ENCODE peak calls at places on chromosome 5, in seven cellular contexts. B is GM12878, U is SK-N-SH, M is HepG2, A is HCT116, Q is K562, D is endothelial cell of umbilical vein. S is an unnamed sample.

GRCh38 chr5:165573445-165573844 is 2068.0 kb downstream of the MAT2B start:
- DNase-seq in B (no peak), U (no peak), M (no peak), A (no peak), Q (no peak), D (peak), S (no peak)

GRCh38 chr5:126970517-126971017 is 59.8 kb downstream of the MARCHF3 start:
- DNase-seq in B (no peak), U (no peak), M (no peak), A (no peak), Q (no peak), D (peak), S (no peak)

GRCh38 chr5:124922255-124922975 is 176.0 kb upstream of the ZNF608 start:
- DNase-seq in B (no peak), U (no peak), M (no peak), A (no peak), Q (no peak), D (no peak), S (no peak)

GRCh38 chr5:60507687-60508086 is 192.3 kb downstream of the DEPDC1B start:
- DNase-seq in B (no peak), U (no peak), M (no peak), A (no peak), Q (no peak), D (no peak), S (no peak)

GRCh38 chr5:94245608-94246007 is 372.8 kb downstream of the KIAA0825 start:
- DNase-seq in B (no peak), U (no peak), M (no peak), A (no peak), Q (no peak), D (no peak), S (no peak)

GRCh38 chr5:37166197-37166596 is 83.0 kb downstream of the CPLANE1 start:
- DNase-seq in B (no peak), U (no peak), M (no peak), A (no peak), Q (no peak), D (no peak), S (no peak)

GRCh38 chr5:156042726-156043125 is 284.2 kb upstream of the SGCD start:
- DNase-seq in B (no peak), U (no peak), M (no peak), A (no peak), Q (no peak), D (no peak), S (no peak)

GRCh38 chr5:170121321-170121720 is 15.6 kb downstream of the FOXI1 start:
- DNase-seq in B (no peak), U (no peak), M (no peak), A (no peak), Q (no peak), D (peak), S (no peak)

GRCh38 chr5:54109931-54110330 is 200.4 kb downstream of the ARL15 start:
- DNase-seq in B (no peak), U (no peak), M (no peak), A (no peak), Q (no peak), D (no peak), S (no peak)

GRCh38 chr5:133907075-133907474 is 61.4 kb downstream of the C5orf15 start:
- DNase-seq in B (no peak), U (peak), M (no peak), A (no peak), Q (no peak), D (no peak), S (no peak)

GRCh38 chr5:177469061-177469628 is 4.3 kb downstream of the DBN1 start:
- DNase-seq in B (no peak), U (peak), M (no peak), A (no peak), Q (no peak), D (no peak), S (peak)

GRCh38 chr5:113778147-113778546 is 264.7 kb downstream of the YTHDC2 start:
- DNase-seq in B (no peak), U (no peak), M (no peak), A (no peak), Q (no peak), D (no peak), S (no peak)

GRCh38 chr5:72271696-72272095 is 48.3 kb downstream of the MRPS27 start:
- DNase-seq in B (no peak), U (no peak), M (no peak), A (no peak), Q (no peak), D (no peak), S (no peak)

GRCh38 chr5:106397700-106398099 is 1273.0 kb downstream of the EFNA5 start:
- DNase-seq in B (no peak), U (no peak), M (no peak), A (peak), Q (no peak), D (peak), S (no peak)

GRCh38 chr5:115394531-115394930 is 98.1 kb upstream of the CCDC112 start:
- DNase-seq in B (no peak), U (no peak), M (no peak), A (no peak), Q (no peak), D (no peak), S (no peak)

GRCh38 chr5:73280821-73281746 is 108.1 kb downstream of the TMEM174 start:
- DNase-seq in B (no peak), U (peak), M (no peak), A (peak), Q (no peak), D (peak), S (no peak)

GRCh38 chr5:32710335-32710858 is 724 bp upstream of the NPR3 start:
- DNase-seq in B (no peak), U (peak), M (no peak), A (no peak), Q (no peak), D (peak), S (peak)

GRCh38 chr5:77767301-77767700 is 8.8 kb downstream of the TBCA start:
- DNase-seq in B (no peak), U (no peak), M (no peak), A (no peak), Q (no peak), D (no peak), S (no peak)

GRCh38 chr5:169763437-169764301 is 126.6 kb downstream of the DOCK2 start:
- DNase-seq in B (peak), U (peak), M (no peak), A (no peak), Q (no peak), D (no peak), S (no peak)

GRCh38 chr5:174872271-174872670 is 147.9 kb downstream of the MSX2 start:
- DNase-seq in B (no peak), U (no peak), M (no peak), A (no peak), Q (no peak), D (no peak), S (no peak)

GRCh38 chr5:130400091-130400490 is 495.8 kb downstream of the CHSY3 start:
- DNase-seq in B (no peak), U (no peak), M (peak), A (no peak), Q (no peak), D (peak), S (no peak)

GRCh38 chr5:10677533-10677932 is 83.5 kb downstream of the DAP start:
- DNase-seq in B (no peak), U (no peak), M (no peak), A (no peak), Q (no peak), D (no peak), S (no peak)

GRCh38 chr5:134714120-134714519 is 24.2 kb upstream of the CAMLG start:
- DNase-seq in B (no peak), U (no peak), M (no peak), A (no peak), Q (no peak), D (no peak), S (no peak)

DNA sequence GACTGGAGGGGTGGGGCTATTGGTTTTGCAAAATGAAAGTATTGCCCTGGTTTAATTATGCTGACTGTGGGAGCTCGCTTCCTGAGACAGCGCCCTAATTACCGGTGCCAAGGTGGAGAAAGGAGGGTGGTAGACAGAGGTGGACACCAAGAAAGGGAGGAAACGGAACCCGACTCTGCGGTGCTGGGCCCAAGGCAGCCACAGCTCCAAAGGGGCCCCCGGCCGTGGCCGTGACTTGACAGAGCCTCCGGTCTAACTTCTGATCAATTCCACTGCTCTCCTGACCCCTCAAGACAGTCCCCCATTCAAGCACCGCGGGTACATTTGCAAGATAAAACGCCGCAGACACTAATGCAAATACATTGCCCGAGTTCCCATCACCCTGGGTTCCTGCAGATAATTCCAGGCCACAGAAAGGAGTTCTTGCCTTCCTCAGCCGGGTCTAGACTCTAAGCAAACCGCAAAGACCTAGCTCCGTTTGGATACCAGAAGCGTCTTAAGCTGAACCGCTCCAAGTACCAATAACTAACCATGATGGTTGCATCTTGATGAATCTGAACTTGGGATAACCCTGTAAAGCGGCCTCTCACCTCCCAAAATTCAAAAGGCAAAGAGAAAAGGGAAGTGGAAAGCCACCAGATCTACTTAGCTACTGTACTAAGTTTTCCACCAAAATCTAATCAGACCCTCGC is 211.0 kb downstream of the MEF2C start:
- DNase-seq in B (no peak), U (no peak), M (no peak), A (no peak), Q (no peak), D (no peak), S (peak)
- H3K9ac ChIP-seq in B (no peak), U (no peak), M (no peak), A (no peak), Q (no peak), D (no peak), S (no peak)

DNA sequence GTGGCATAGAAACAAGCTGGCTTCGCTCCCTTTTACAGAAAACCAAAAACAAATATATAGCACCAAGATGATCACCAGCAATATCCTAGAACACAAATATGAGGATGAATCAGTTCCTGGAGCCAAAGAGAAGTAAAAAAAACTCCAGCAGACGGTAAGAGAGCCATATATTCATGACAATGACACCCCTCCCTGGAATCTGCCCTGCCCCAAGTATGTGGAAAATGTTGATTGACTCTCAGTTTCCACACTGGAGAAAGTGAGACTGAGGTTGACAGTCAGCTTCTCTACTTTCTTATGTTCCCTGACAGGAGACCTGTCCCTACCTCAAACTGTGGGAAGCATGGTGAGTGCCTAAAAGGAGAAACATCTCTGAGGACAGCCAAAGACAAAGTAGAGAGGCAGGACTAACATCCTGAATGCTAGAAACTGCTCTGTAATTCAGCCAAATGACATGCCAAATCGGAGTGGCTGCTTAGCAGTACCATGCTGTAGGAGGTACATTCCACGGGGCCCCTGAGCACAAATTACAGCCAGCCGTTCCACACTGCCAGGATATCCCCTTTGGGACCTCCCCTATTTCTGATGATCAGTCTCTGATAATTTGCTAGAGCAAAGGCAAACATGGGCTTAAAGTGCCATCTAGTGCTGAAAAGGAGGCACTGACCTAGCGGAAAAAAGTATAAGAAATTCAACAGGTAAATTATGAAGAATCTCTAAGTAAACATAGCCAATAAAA is 424.0 kb upstream of the RGMB start:
- DNase-seq in B (no peak), U (no peak), M (peak), A (peak), Q (no peak), D (peak), S (peak)
- TF ChIP-seq MAX in B (no peak), U (no peak), M (no peak), A (no peak), Q (no peak), D (no peak), S (no peak)

GRCh38 chr5:68922172-68922987 is 171.4 kb upstream of the SLC30A5 start:
- DNase-seq in B (no peak), U (no peak), M (no peak), A (no peak), Q (no peak), D (no peak), S (peak)

GRCh38 chr5:68920888-68921287 is 172.9 kb upstream of the SLC30A5 start:
- DNase-seq in B (no peak), U (no peak), M (no peak), A (no peak), Q (no peak), D (no peak), S (no peak)

GRCh38 chr5:68919988-68920490 is 173.8 kb upstream of the SLC30A5 start:
- DNase-seq in B (no peak), U (no peak), M (no peak), A (no peak), Q (no peak), D (no peak), S (no peak)

GRCh38 chr5:68928617-68929302 is 165.1 kb upstream of the SLC30A5 start:
- DNase-seq in B (no peak), U (no peak), M (no peak), A (no peak), Q (no peak), D (no peak), S (no peak)

DNA sequence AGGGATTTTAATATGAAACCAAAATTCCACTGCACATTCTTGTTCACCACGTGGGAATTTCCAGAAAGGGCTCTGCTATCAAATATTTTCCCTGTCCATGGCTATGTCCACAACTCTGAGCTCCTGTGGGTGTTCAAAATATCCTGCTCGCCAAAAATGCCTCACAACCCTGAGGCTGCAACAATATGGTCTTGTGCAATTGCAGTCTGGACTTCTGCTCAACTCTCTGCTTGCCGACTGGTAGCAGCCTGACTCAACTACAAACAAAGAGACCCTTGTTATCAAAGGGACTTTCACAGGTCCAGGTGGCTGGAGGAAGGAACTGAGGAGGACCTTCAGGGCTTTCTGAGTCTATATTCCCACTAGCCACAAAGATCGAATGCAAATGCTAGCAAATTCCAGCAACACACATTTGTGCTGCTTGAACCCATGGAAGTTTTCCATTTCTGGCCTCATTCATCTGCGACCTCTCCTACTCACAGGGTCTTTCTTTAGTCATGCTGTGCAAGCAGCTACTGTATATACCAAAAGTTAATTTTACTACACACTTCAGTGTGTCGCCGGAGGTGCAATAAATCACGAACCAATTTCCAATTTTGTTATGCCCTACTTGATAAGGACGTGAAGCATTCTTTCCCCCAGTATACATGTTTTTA is 169.2 kb upstream of the SLC30A5 start:
- DNase-seq in B (no peak), U (no peak), M (peak), A (no peak), Q (no peak), D (no peak), S (no peak)
- H3K9ac ChIP-seq in B (no peak), U (no peak), M (no peak), A (no peak), Q (no peak), D (no peak), S (no peak)

GRCh38 chr5:143557061-143557818 is 153.8 kb upstream of the NR3C1 start:
- DNase-seq in B (peak), U (no peak), M (no peak), A (no peak), Q (no peak), D (no peak), S (no peak)

GRCh38 chr5:143552680-143553079 is 149.2 kb upstream of the NR3C1 start:
- DNase-seq in B (no peak), U (no peak), M (no peak), A (no peak), Q (no peak), D (no peak), S (no peak)

GRCh38 chr5:143554918-143555477 is 151.5 kb upstream of the NR3C1 start:
- DNase-seq in B (no peak), U (no peak), M (peak), A (no peak), Q (no peak), D (no peak), S (no peak)

GRCh38 chr5:143551765-143552164 is 148.3 kb upstream of the NR3C1 start:
- DNase-seq in B (no peak), U (no peak), M (no peak), A (no peak), Q (no peak), D (no peak), S (no peak)

DNA sequence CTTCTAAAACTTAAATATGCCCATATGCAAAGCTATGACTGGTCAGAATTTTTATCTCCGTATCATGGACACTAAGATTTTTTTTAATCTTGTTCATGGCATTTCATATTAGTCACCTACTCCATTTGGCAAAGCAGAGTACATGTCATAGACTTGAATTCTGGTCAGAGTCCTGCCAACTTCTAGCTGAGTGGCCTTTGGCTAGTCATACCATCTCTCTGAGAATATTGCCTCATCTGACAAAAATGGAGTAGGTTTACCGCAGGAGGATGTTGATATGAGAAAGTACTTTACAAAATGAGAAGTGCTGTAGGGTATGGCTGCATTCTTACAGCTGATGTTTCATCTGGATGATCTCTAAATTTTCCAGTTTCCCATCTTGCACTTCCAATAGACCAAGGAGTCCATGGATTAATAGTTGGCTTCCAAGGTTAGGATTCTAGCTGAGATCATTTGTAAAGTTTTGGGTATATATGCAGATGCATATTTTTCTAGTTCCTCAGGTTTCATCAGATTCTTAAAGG is 150.8 kb upstream of the NR3C1 start:
- DNase-seq in B (no peak), U (no peak), M (no peak), A (no peak), Q (no peak), D (no peak), S (no peak)
- TF ChIP-seq MAX in B (no peak), U (no peak), M (no peak), A (no peak), Q (no peak), D (no peak), S (no peak)

GRCh38 chr5:154483654-154484392 is 5.8 kb upstream of the HAND1 start:
- DNase-seq in B (no peak), U (no peak), M (no peak), A (no peak), Q (no peak), D (no peak), S (no peak)
- H3K9ac ChIP-seq in B (no peak), U (no peak), M (no peak), A (no peak), Q (no peak), D (no peak), S (no peak)

GRCh38 chr5:56839062-56839461 is 23.7 kb downstream of the MAP3K1 start:
- DNase-seq in B (no peak), U (no peak), M (no peak), A (no peak), Q (no peak), D (no peak), S (no peak)
- TF ChIP-seq MAX in B (no peak), U (no peak), M (no peak), A (no peak), Q (no peak), D (no peak), S (no peak)